ENCODE peak calls at places on chromosomes 2 and 18, in ten cellular contexts. C is foreskin keratinocyte; T is lung; R is upper lobe of right lung; S is AG10803; M is K562; E is AG09319; Y is upper lobe of left lung; Q is activated CD8-positive, alpha-beta T cell treated with anti-CD3 and anti-CD28 coated beads for 36 hours; P is psoas muscle. Z is an unnamed sample.

GRCh38 chr2:6627316-6627715 is 238.4 kb downstream of the CMPK2 start:
- DNase-seq in C (no peak), T (no peak), R (no peak), S (no peak), M (no peak), E (no peak), Y (no peak), Q (no peak), P (no peak), Z (no peak)

GRCh38 chr2:240820607-240821428 is 799 bp upstream of the KIF1A start:
- DNase-seq in C (no peak), T (no peak), R (no peak), S (no peak), M (no peak), E (no peak), Y (peak), Q (peak), P (no peak), Z (no peak)

GRCh38 chr2:242075163-242075562 is 205.6 kb downstream of the RTP5 start:
- DNase-seq in C (no peak), T (no peak), R (no peak), S (peak), M (no peak), E (peak), Y (no peak), Q (no peak), P (no peak), Z (no peak)

GRCh38 chr2:10990561-10991111 is 78.9 kb downstream of the KCNF1 start:
- DNase-seq in C (peak), T (no peak), R (peak), S (no peak), M (no peak), E (no peak), Y (no peak), Q (no peak), P (no peak), Z (peak)

GRCh38 chr18:58668897-58669296 is 2.4 kb upstream of the MALT1 start:
- DNase-seq in C (peak), T (no peak), R (no peak), S (peak), M (no peak), E (no peak), Y (no peak), Q (no peak), P (no peak), Z (peak)

GRCh38 chr2:88209526-88210131 is 39.5 kb downstream of the THNSL2 start:
- DNase-seq in C (no peak), T (no peak), R (no peak), S (no peak), M (no peak), E (no peak), Y (no peak), Q (no peak), P (no peak), Z (no peak)

GRCh38 chr2:70144443-70145167 is 46.2 kb downstream of the C2orf42 start:
- DNase-seq in C (no peak), T (no peak), R (no peak), S (no peak), M (no peak), E (no peak), Y (no peak), Q (no peak), P (no peak), Z (no peak)

GRCh38 chr2:239285071-239285931 is 115.5 kb downstream of the HDAC4 start:
- DNase-seq in C (no peak), T (no peak), R (peak), S (no peak), M (peak), E (no peak), Y (peak), Q (peak), P (no peak), Z (no peak)

GRCh38 chr18:41966943-41967342 is 11.9 kb downstream of the PIK3C3 start:
- DNase-seq in C (no peak), T (no peak), R (no peak), S (no peak), M (no peak), E (no peak), Y (no peak), Q (no peak), P (no peak), Z (no peak)

GRCh38 chr18:52451851-52452250 is 111.9 kb downstream of the DCC start:
- DNase-seq in C (no peak), T (no peak), R (no peak), S (no peak), M (no peak), E (no peak), Y (no peak), Q (no peak), P (no peak), Z (no peak)
- TF ChIP-seq CTCF in C (no peak), T (no peak), R (no peak), S (no peak), M (no peak), E (no peak), Y (no peak), Q (no peak), P (no peak), Z (no peak)

GRCh38 chr18:48408111-48408726 is 964 bp downstream of the ZBTB7C start:
- DNase-seq in C (no peak), T (no peak), R (no peak), S (no peak), M (no peak), E (no peak), Y (peak), Q (no peak), P (peak), Z (no peak)

GRCh38 chr18:48408727-48409590 is at the start of gene ZBTB7C:
- DNase-seq in C (no peak), T (no peak), R (peak), S (peak), M (peak), E (no peak), Y (peak), Q (peak), P (peak), Z (peak)

GRCh38 chr18:48409591-48410094 is 460 bp upstream of the ZBTB7C start:
- DNase-seq in C (no peak), T (no peak), R (peak), S (no peak), M (peak), E (no peak), Y (peak), Q (peak), P (peak), Z (peak)

GRCh38 chr18:48412339-48412929 is 3.3 kb upstream of the ZBTB7C start:
- DNase-seq in C (no peak), T (no peak), R (no peak), S (peak), M (peak), E (no peak), Y (no peak), Q (peak), P (no peak), Z (no peak)

GRCh38 chr18:48410095-48410920 is 1.1 kb upstream of the ZBTB7C start:
- DNase-seq in C (peak), T (peak), R (peak), S (peak), M (peak), E (peak), Y (peak), Q (peak), P (peak), Z (peak)
- TF ChIP-seq CTCF in C (peak), T (no peak), R (no peak), S (no peak), M (no peak), E (no peak), Y (no peak), Q (no peak), P (no peak), Z (peak)

DNA sequence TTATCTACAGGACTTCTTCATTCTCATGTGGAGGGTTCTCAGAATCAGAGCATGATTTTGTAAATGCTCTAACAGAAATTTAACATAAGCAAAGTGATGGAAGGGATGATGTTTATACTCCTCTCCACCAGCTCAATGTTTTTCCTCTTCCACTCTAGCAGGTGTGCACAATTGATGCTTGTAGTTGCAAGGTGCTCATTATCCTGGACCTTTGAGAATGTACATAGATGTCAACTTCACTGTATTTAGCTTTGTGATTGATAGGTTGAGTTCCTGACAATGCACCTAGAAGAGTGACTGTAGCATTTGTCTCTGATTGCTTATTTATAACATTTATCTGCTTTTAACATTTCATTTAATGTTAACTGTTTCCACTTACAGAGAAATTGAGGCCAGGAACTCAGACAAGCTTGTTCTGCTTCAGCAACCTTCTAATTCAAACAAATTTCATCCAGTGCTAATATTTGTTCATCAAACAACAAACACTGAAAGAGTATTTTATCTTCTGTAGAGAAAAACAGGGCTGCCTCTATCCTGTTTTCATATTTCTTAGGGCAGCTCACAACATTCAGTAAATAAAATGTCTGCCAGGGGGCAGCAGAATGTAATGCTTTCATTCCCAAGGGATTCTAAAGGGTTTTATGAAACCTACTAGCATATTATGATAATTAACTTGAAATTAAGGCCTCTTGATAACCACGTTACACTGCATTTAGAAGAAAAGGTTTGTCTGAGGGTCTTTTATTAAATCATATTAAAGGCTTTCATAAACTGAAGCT is 127.9 kb upstream of the NOL4 start:
- DNase-seq in C (no peak), T (no peak), R (no peak), S (no peak), M (no peak), E (no peak), Y (no peak), Q (no peak), P (no peak), Z (no peak)
- TF ChIP-seq CTCF in C (peak), T (no peak), R (peak), S (peak), M (no peak), E (no peak), Y (no peak), Q (no peak), P (peak), Z (no peak)

GRCh38 chr2:48566582-48566981 is 36.6 kb downstream of the STON1 start:
- DNase-seq in C (no peak), T (no peak), R (no peak), S (peak), M (no peak), E (no peak), Y (no peak), Q (no peak), P (no peak), Z (no peak)
- TF ChIP-seq CTCF in C (peak), T (no peak), R (peak), S (peak), M (peak), E (peak), Y (no peak), Q (no peak), P (no peak), Z (peak)

GRCh38 chr18:62196079-62196478 is 9.0 kb downstream of the RELCH start:
- DNase-seq in C (no peak), T (no peak), R (no peak), S (no peak), M (no peak), E (no peak), Y (no peak), Q (no peak), P (no peak), Z (no peak)
- TF ChIP-seq CTCF in C (peak), T (no peak), R (no peak), S (no peak), M (no peak), E (no peak), Y (no peak), Q (no peak), P (no peak), Z (peak)

DNA sequence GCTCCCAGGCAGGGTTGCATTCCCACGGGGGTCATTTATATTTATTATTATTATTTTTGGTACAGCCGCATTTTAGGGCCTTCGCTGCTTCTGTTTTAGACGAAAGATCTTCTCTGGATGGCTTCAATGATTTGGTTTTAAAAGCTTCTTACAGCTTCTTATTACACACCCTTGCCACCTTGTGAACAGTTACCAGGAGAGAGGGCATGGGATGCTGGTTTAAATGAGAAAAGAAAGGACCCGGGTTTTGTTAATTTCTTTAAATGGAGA is 1.7 kb downstream of the SH3RF3 start:
- DNase-seq in C (no peak), T (no peak), R (no peak), S (no peak), M (no peak), E (no peak), Y (no peak), Q (no peak), P (no peak), Z (no peak)
- TF ChIP-seq CTCF in C (no peak), T (no peak), R (no peak), S (no peak), M (no peak), E (no peak), Y (no peak), Q (no peak), P (no peak), Z (no peak)

GRCh38 chr2:23460228-23460627 is 75.2 kb downstream of the KLHL29 start:
- DNase-seq in C (no peak), T (no peak), R (no peak), S (peak), M (no peak), E (no peak), Y (no peak), Q (no peak), P (no peak), Z (no peak)
- TF ChIP-seq CTCF in C (peak), T (no peak), R (peak), S (peak), M (peak), E (peak), Y (no peak), Q (peak), P (peak), Z (peak)

DNA sequence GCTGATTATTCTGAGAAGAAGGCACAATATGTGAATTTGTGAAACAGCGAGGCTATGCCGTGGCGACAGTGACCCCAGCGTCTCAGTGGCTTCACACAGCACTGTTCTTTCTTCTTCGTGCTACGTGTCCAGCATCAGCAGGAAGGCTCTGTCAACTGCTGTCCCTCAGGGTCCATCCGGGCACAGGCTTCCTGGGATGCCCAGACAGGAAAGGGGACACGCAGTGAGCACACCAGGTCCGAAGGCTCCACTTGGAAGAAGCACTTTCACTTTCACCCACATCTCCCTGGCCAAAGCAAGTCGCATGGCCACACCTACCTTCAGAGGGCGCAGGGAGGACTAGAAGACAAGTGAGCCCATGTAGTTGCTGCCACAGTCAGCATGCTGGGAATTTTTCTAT is 47.3 kb downstream of the PTGR3 start:
- DNase-seq in C (no peak), T (no peak), R (no peak), S (peak), M (no peak), E (peak), Y (no peak), Q (peak), P (peak), Z (no peak)
- TF ChIP-seq CTCF in C (no peak), T (no peak), R (peak), S (peak), M (no peak), E (no peak), Y (no peak), Q (no peak), P (peak), Z (no peak)

GRCh38 chr2:178478442-178479274 is at the start of gene FKBP7:
- DNase-seq in C (peak), T (peak), R (peak), S (peak), M (peak), E (peak), Y (peak), Q (peak), P (peak), Z (peak)
- TF ChIP-seq CTCF in C (peak), T (peak), R (peak), S (peak), M (peak), E (peak), Y (peak), Q (peak), P (peak), Z (peak)

GRCh38 chr2:198930170-198930569 is 527.6 kb downstream of the SATB2 start:
- DNase-seq in C (no peak), T (no peak), R (no peak), S (peak), M (no peak), E (peak), Y (no peak), Q (no peak), P (no peak), Z (no peak)
- TF ChIP-seq CTCF in C (peak), T (no peak), R (no peak), S (peak), M (no peak), E (peak), Y (no peak), Q (no peak), P (no peak), Z (peak)

Z was measured in mammary epithelial cell.